ENCODE peak calls at places on chromosomes 2 and 18, in six cellular contexts. J is HEK293T, Y is dorsolateral prefrontal cortex, T is colonic mucosa, O is GM03348, F is ACHN. N is an unnamed sample.
A peak's percentile ranks its signal among the peaks of the same experiment; 100 is the strongest.

GRCh38 chr2:26216587-26216986 is 27.8 kb downstream of the HADHA start:
- DNase-seq in O (no peak), J (no peak), T (no peak), Y (no peak), F (no peak), N (no peak)

GRCh38 chr18:27967938-27968803 is 208.8 kb downstream of the CDH2 start:
- DNase-seq in Y (no peak), O (peak; percentile 6), J (no peak), T (no peak), F (peak; percentile 5), N (no peak)

GRCh38 chr2:86489542-86489941 is 48.4 kb downstream of the KDM3A start:
- DNase-seq in Y (no peak), F (no peak), T (no peak), J (no peak), O (no peak), N (no peak)

GRCh38 chr18:2104620-2105462 is 466.5 kb downstream of the METTL4 start:
- DNase-seq in Y (no peak), F (peak; percentile 38), J (peak; percentile 48), T (peak; percentile 50), O (peak; percentile 85), N (no peak)

GRCh38 chr2:241072553-241073165 is 29.4 kb downstream of the MTERF4 start:
- DNase-seq in T (no peak), O (no peak), J (no peak), F (no peak), Y (no peak), N (no peak)

GRCh38 chr2:197205590-197206215 is 104.9 kb downstream of the ANKRD44 start:
- DNase-seq in F (no peak), O (no peak), Y (no peak), T (no peak), J (no peak), N (no peak)

GRCh38 chr2:191885650-191886049 is 38.8 kb upstream of the CAVIN2 start:
- DNase-seq in T (no peak), F (no peak), O (no peak), J (no peak), Y (no peak), N (no peak)

GRCh38 chr2:42693013-42693575 is 70.8 kb downstream of the OXER1 start:
- DNase-seq in Y (no peak), F (no peak), O (no peak), T (no peak), J (no peak), N (no peak)

GRCh38 chr2:43383533-43383932 is 157.1 kb upstream of the ZFP36L2 start:
- DNase-seq in T (no peak), F (no peak), Y (no peak), J (no peak), O (no peak), N (no peak)

GRCh38 chr2:15092166-15092565 is 459.6 kb downstream of the LRATD1 start:
- DNase-seq in J (no peak), Y (no peak), O (no peak), T (no peak), F (no peak), N (no peak)

GRCh38 chr2:10407841-10408648 is 40.1 kb downstream of the ODC1 start:
- DNase-seq in T (peak; percentile 85), Y (no peak), O (peak; percentile 81), F (peak; percentile 91), J (no peak), N (no peak)

GRCh38 chr2:85549095-85549494 is 10.1 kb downstream of the MAT2A start:
- DNase-seq in Y (no peak), F (no peak), T (no peak), O (no peak), J (no peak), N (no peak)

GRCh38 chr2:196088209-196088608 is 19.6 kb upstream of the DNAH7 start:
- DNase-seq in T (peak; percentile 41), F (no peak), O (no peak), Y (no peak), J (no peak), N (no peak)

GRCh38 chr2:240095556-240096523 is 40.3 kb downstream of the COPS9 start:
- DNase-seq in J (no peak), F (no peak), O (no peak), Y (no peak), T (no peak), N (no peak)

GRCh38 chr2:54704688-54705605 is 18.5 kb upstream of the EML6 start:
- DNase-seq in O (peak; percentile 63), Y (no peak), J (peak; percentile 34), T (no peak), F (peak; percentile 74), N (no peak)

GRCh38 chr2:212842544-212843185 is 304.1 kb upstream of the ERBB4 start:
- DNase-seq in O (peak; percentile 43), Y (peak; percentile 40), T (no peak), F (no peak), J (no peak), N (no peak)

GRCh38 chr2:208207769-208208168 is 17.9 kb upstream of the C2orf80 start:
- DNase-seq in O (no peak), F (no peak), J (no peak), Y (no peak), T (no peak), N (no peak)

GRCh38 chr2:143428700-143429099 is 299.5 kb downstream of the ARHGAP15 start:
- DNase-seq in Y (no peak), T (no peak), J (no peak), O (no peak), F (no peak), N (no peak)

GRCh38 chr2:163641986-163642385 is 93.8 kb downstream of the FIGN start:
- DNase-seq in Y (no peak), T (no peak), O (no peak), J (no peak), F (no peak), N (no peak)

GRCh38 chr2:27065128-27065527 is 6.3 kb downstream of the OST4 start:
- DNase-seq in O (no peak), Y (no peak), J (no peak), T (no peak), F (no peak), N (no peak)

GRCh38 chr18:77087391-77088141 is 45.0 kb downstream of the MBP start:
- DNase-seq in Y (no peak), O (peak; percentile 71), T (peak; percentile 59), F (no peak), J (no peak), N (no peak)

GRCh38 chr18:48410095-48410920 is 1.1 kb upstream of the ZBTB7C start:
- DNase-seq in T (peak; percentile 95), J (peak; percentile 83), O (peak; percentile 99), Y (peak; percentile 80), F (peak; percentile 84), N (peak; percentile 87)

GRCh38 chr2:57881998-57882884 is 164.4 kb upstream of the VRK2 start:
- DNase-seq in J (no peak), O (peak; percentile 29), F (peak; percentile 96), Y (no peak), T (peak; percentile 52), N (no peak)

GRCh38 chr18:67672719-67673118 is 156.2 kb upstream of the DSEL start:
- DNase-seq in J (no peak), O (peak; percentile 17), Y (no peak), F (no peak), T (no peak), N (no peak)

GRCh38 chr18:14074187-14074586 is 58.0 kb downstream of the ZNF519 start:
- DNase-seq in O (no peak), T (no peak), F (peak; percentile 1), J (peak; percentile 14), Y (no peak), N (no peak)